ENCODE peak calls at places on chromosomes 5 and 9, in five cellular contexts. P is COR-L47, S is mucosa of descending colon, Y is heart left ventricle, R is NCI-H1105 treated with DMSO at 0.1 percent for 48 hours. L is an unnamed sample.
A peak's percentile ranks its signal among the peaks of the same experiment; 100 is the strongest.

GRCh38 chr5:36334315-36334714 is 32.6 kb upstream of the RANBP3L start:
- DNase-seq in P (no peak), S (no peak), Y (no peak), R (no peak), L (no peak)

GRCh38 chr5:171391996-171392577 is 4.4 kb downstream of the NPM1 start:
- DNase-seq in P (no peak), S (no peak), Y (no peak), R (no peak), L (no peak)

GRCh38 chr5:133390416-133391155 is 221.8 kb downstream of the FSTL4 start:
- DNase-seq in P (no peak), S (no peak), Y (no peak), R (no peak), L (no peak)

GRCh38 chr5:77906806-77907205 is 130.7 kb upstream of the TBCA start:
- DNase-seq in P (no peak), S (no peak), Y (no peak), R (no peak), L (no peak)

GRCh38 chr5:51202161-51202560 is 181.1 kb upstream of the ISL1 start:
- DNase-seq in P (no peak), S (no peak), Y (no peak), R (peak; percentile 14), L (no peak)

GRCh38 chr5:75265731-75266130 is 29.1 kb upstream of the ANKRD31 start:
- DNase-seq in P (no peak), S (no peak), Y (no peak), R (peak; percentile 0), L (no peak)

GRCh38 chr5:16871746-16872339 is 64.2 kb downstream of the MYO10 start:
- DNase-seq in P (no peak), S (no peak), Y (no peak), R (no peak), L (no peak)

GRCh38 chr5:52743970-52744369 is 43.7 kb upstream of the ITGA1 start:
- DNase-seq in P (no peak), S (peak; percentile 11), Y (no peak), R (no peak), L (no peak)

GRCh38 chr5:133487093-133487492 is 125.2 kb downstream of the FSTL4 start:
- DNase-seq in P (no peak), S (no peak), Y (no peak), R (no peak), L (no peak)

GRCh38 chr5:86780018-86780417 is 162.3 kb downstream of the COX7C start:
- DNase-seq in P (no peak), S (no peak), Y (no peak), R (no peak), L (no peak)

GRCh38 chr9:128103589-128103962 is 24.0 kb downstream of the PTGES2 start:
- DNase-seq in P (no peak), S (no peak), Y (peak; percentile 27), R (no peak), L (no peak)

GRCh38 chr5:126965061-126965475 is 65.3 kb downstream of the MARCHF3 start:
- DNase-seq in P (no peak), S (no peak), Y (no peak), R (peak; percentile 3), L (no peak)

GRCh38 chr5:8362507-8362906 is 493.6 kb downstream of the MTRR start:
- DNase-seq in P (no peak), S (no peak), Y (no peak), R (no peak), L (no peak)

GRCh38 chr5:15757103-15757502 is 257.1 kb downstream of the FBXL7 start:
- DNase-seq in P (no peak), S (no peak), Y (no peak), R (no peak), L (no peak)

GRCh38 chr9:1051286-1052118 is 1.3 kb downstream of the DMRT2 start:
- DNase-seq in P (no peak), S (peak; percentile 77), Y (no peak), R (peak; percentile 78), L (no peak)

GRCh38 chr9:18632624-18633407 is 158.9 kb downstream of the ADAMTSL1 start:
- DNase-seq in P (no peak), S (no peak), Y (no peak), R (no peak), L (no peak)

GRCh38 chr9:89662718-89663246 is 58.0 kb downstream of the GADD45G start:
- DNase-seq in P (no peak), S (no peak), Y (no peak), R (no peak), L (no peak)

GRCh38 chr9:12712532-12712931 is 19.3 kb downstream of the TYRP1 start:
- DNase-seq in P (no peak), S (no peak), Y (no peak), R (no peak), L (no peak)

GRCh38 chr9:91421022-91421765 is 2.4 kb downstream of the NFIL3 start:
- DNase-seq in P (no peak), S (peak; percentile 51), Y (peak; percentile 67), R (no peak), L (no peak)

GRCh38 chr9:121844090-121844489 is 192.7 kb downstream of the DAB2IP start:
- DNase-seq in P (no peak), S (no peak), Y (no peak), R (no peak), L (no peak)

GRCh38 chr9:107943901-107944300 is 454.3 kb upstream of the KLF4 start:
- DNase-seq in P (no peak), S (no peak), Y (no peak), R (no peak), L (no peak)

GRCh38 chr9:90029996-90030395 is 425.2 kb downstream of the GADD45G start:
- DNase-seq in P (no peak), S (no peak), Y (no peak), R (no peak), L (no peak)

GRCh38 chr5:116046261-116046660 is 14.0 kb downstream of the ARL14EPL start:
- DNase-seq in P (no peak), S (no peak), Y (no peak), R (no peak), L (no peak)

GRCh38 chr9:131270171-131271015 is 5.9 kb downstream of the FAM78A start:
- DNase-seq in P (no peak), S (peak; percentile 48), Y (peak; percentile 90), R (no peak), L (no peak)

GRCh38 chr9:123686131-123686848 is 243.6 kb downstream of the DENND1A start:
- DNase-seq in P (no peak), S (peak; percentile 83), Y (no peak), R (peak; percentile 27), L (peak; percentile 63)

GRCh38 chr5:10885026-10885425 is 124.0 kb upstream of the DAP start:
- DNase-seq in P (no peak), S (no peak), Y (no peak), R (no peak), L (no peak)

GRCh38 chr9:4665357-4665756 is 923 bp downstream of the SPATA6L start:
- DNase-seq in P (no peak), S (no peak), Y (no peak), R (no peak), L (no peak)

GRCh38 chr5:64971538-64971937 is 202.8 kb downstream of the CWC27 start:
- DNase-seq in P (no peak), S (no peak), Y (no peak), R (no peak), L (no peak)

GRCh38 chr9:93059097-93059959 is 827 bp downstream of the SUSD3 start:
- DNase-seq in P (no peak), S (peak; percentile 21), Y (no peak), R (no peak), L (no peak)

GRCh38 chr9:121289554-121290370 is 21.8 kb downstream of the GSN start:
- DNase-seq in P (no peak), S (no peak), Y (no peak), R (no peak), L (no peak)

GRCh38 chr9:108081112-108081511 is 591.5 kb upstream of the KLF4 start:
- DNase-seq in P (no peak), S (no peak), Y (no peak), R (no peak), L (no peak)

GRCh38 chr9:100063185-100063584 is 35.6 kb downstream of the ERP44 start:
- DNase-seq in P (no peak), S (no peak), Y (no peak), R (no peak), L (no peak)

GRCh38 chr5:59596586-59597348 is 296.8 kb downstream of the PDE4D start:
- DNase-seq in P (no peak), S (no peak), Y (no peak), R (no peak), L (no peak)

GRCh38 chr5:56564451-56565223 is 250.7 kb upstream of the MAP3K1 start:
- DNase-seq in P (no peak), S (no peak), Y (no peak), R (no peak), L (no peak)

GRCh38 chr9:34512131-34513078 is 10.4 kb downstream of the ENHO start:
- DNase-seq in P (no peak), S (no peak), Y (no peak), R (no peak), L (no peak)

GRCh38 chr5:138568061-138568824 is 7.0 kb downstream of the HSPA9 start:
- DNase-seq in P (no peak), S (no peak), Y (no peak), R (no peak), L (no peak)

GRCh38 chr9:85053206-85053605 is 383.7 kb downstream of the NTRK2 start:
- DNase-seq in P (no peak), S (no peak), Y (no peak), R (no peak), L (no peak)

GRCh38 chr5:144583493-144584154 is 413.0 kb downstream of the KCTD16 start:
- DNase-seq in P (peak; percentile 87), S (no peak), Y (no peak), R (peak; percentile 79), L (peak; percentile 36)

GRCh38 chr5:149857499-149857898 is 87.1 kb downstream of the PDE6A start:
- DNase-seq in P (peak; percentile 86), S (peak; percentile 93), Y (peak; percentile 86), R (peak; percentile 0), L (no peak)